ENCODE peak calls at places on chromosomes 6 and 20, in ten cellular contexts. G, I, A, O, P, V, C, L, J and H are unnamed samples.

GRCh38 chr6:127343753-127344659 is 597 bp upstream of the ECHDC1 start:
- DNase-seq in G (no peak), I (no peak), A (peak), O (no peak), P (peak), V (peak), C (peak), L (no peak), J (no peak), H (peak)

GRCh38 chr6:35427435-35427834 is 24.7 kb upstream of the FANCE start:
- DNase-seq in G (no peak), I (no peak), A (no peak), O (no peak), P (no peak), V (no peak), C (no peak), L (no peak), J (no peak), H (no peak)

GRCh38 chr6:55175078-55175777 is 913 bp downstream of the HCRTR2 start:
- DNase-seq in G (no peak), I (no peak), A (no peak), O (no peak), P (no peak), V (no peak), C (no peak), L (no peak), J (no peak), H (no peak)

GRCh38 chr20:6711950-6712634 is 55.4 kb upstream of the BMP2 start:
- DNase-seq in G (no peak), I (no peak), A (no peak), O (no peak), P (peak), V (no peak), C (no peak), L (no peak), J (no peak), H (no peak)

GRCh38 chr20:32070282-32070681 is 18.2 kb downstream of the HCK start:
- DNase-seq in G (no peak), I (no peak), A (no peak), O (no peak), P (no peak), V (no peak), C (no peak), L (no peak), J (no peak), H (no peak)

GRCh38 chr20:57397004-57397692 is 6.0 kb downstream of the RBM38 start:
- DNase-seq in G (no peak), I (no peak), A (no peak), O (no peak), P (no peak), V (peak), C (no peak), L (no peak), J (peak), H (no peak)

GRCh38 chr6:13453771-13454251 is 33.6 kb downstream of the GFOD1 start:
- DNase-seq in G (no peak), I (no peak), A (no peak), O (no peak), P (peak), V (peak), C (no peak), L (peak), J (no peak), H (no peak)

GRCh38 chr6:127119361-127120108 is 1.1 kb downstream of the RSPO3 start:
- DNase-seq in G (no peak), I (no peak), A (no peak), O (no peak), P (no peak), V (peak), C (no peak), L (no peak), J (peak), H (peak)

GRCh38 chr6:65191412-65191811 is 515.6 kb downstream of the EYS start:
- DNase-seq in G (no peak), I (no peak), A (no peak), O (no peak), P (no peak), V (no peak), C (no peak), L (no peak), J (no peak), H (no peak)

GRCh38 chr20:50399917-50400704 is 110.1 kb upstream of the PTPN1 start:
- DNase-seq in G (no peak), I (no peak), A (no peak), O (no peak), P (no peak), V (no peak), C (no peak), L (no peak), J (peak), H (no peak)

GRCh38 chr6:157219201-157220200 is 103.8 kb downstream of the TMEM242 start:
- DNase-seq in G (no peak), I (no peak), A (no peak), O (no peak), P (no peak), V (peak), C (no peak), L (no peak), J (peak), H (no peak)

GRCh38 chr20:50675671-50676376 is 15.5 kb downstream of the RIPOR3 start:
- DNase-seq in G (no peak), I (no peak), A (no peak), O (no peak), P (no peak), V (peak), C (no peak), L (no peak), J (no peak), H (no peak)

GRCh38 chr6:24990227-24990843 is 54.6 kb upstream of the RIPOR2 start:
- DNase-seq in G (no peak), I (no peak), A (no peak), O (no peak), P (no peak), V (peak), C (no peak), L (no peak), J (no peak), H (no peak)

GRCh38 chr20:34022154-34022842 is 28.6 kb downstream of the RALY start:
- DNase-seq in G (no peak), I (no peak), A (peak), O (no peak), P (peak), V (no peak), C (no peak), L (peak), J (no peak), H (no peak)

GRCh38 chr6:41940759-41941279 is 789 bp downstream of the CCND3 start:
- DNase-seq in G (no peak), I (peak), A (peak), O (peak), P (no peak), V (peak), C (no peak), L (no peak), J (peak), H (peak)